ENCODE peak calls at places on chromosomes 4 and X, in five cellular contexts. H is activated CD4-positive, alpha-beta T cell treated with anti-CD3 and anti-CD28 coated beads for 1 hour; V is endothelial cell; T is breast epithelium; K is activated T-cell treated with anti-CD3 and anti-CD28 coated beads for 4 hours. G is an unnamed sample.

GRCh38 chrX:39022106-39022505 is 220.8 kb downstream of the MID1IP1 start:
- DNase-seq in H (no peak), V (no peak), T (no peak), K (no peak), G (no peak)

GRCh38 chr4:161320377-161320776 is 843.4 kb downstream of the FSTL5 start:
- DNase-seq in H (no peak), V (no peak), T (no peak), K (no peak), G (peak)

GRCh38 chr4:141246683-141247429 is 26.2 kb downstream of the ZNF330 start:
- DNase-seq in H (no peak), V (no peak), T (no peak), K (no peak), G (no peak)

GRCh38 chrX:134010690-134011089 is 25.3 kb upstream of the GPC3 start:
- DNase-seq in H (no peak), V (no peak), T (no peak), K (no peak), G (no peak)

GRCh38 chr4:128571747-128572146 is 237.8 kb upstream of the JADE1 start:
- DNase-seq in H (no peak), V (no peak), T (no peak), K (no peak), G (no peak)

GRCh38 chr4:159047478-159048165 is 55.3 kb upstream of the RAPGEF2 start:
- DNase-seq in H (no peak), V (no peak), T (no peak), K (no peak), G (no peak)

GRCh38 chr4:88108747-88109122 is 49.7 kb downstream of the ABCG2 start:
- DNase-seq in H (no peak), V (no peak), T (no peak), K (no peak), G (no peak)

GRCh38 chr4:139014391-139015268 is 951 bp upstream of the NOCT start:
- DNase-seq in H (no peak), V (no peak), T (no peak), K (no peak), G (peak)

GRCh38 chr4:172691552-172691951 is 477.1 kb upstream of the GALNT7 start:
- DNase-seq in H (no peak), V (no peak), T (no peak), K (no peak), G (no peak)

GRCh38 chr4:5808081-5808741 is 84.7 kb downstream of the CRMP1 start:
- DNase-seq in H (no peak), V (no peak), T (no peak), K (no peak), G (no peak)

GRCh38 chrX:46758163-46758955 is 559 bp downstream of the SLC9A7 start:
- DNase-seq in H (no peak), V (no peak), T (no peak), K (peak), G (peak)

GRCh38 chr4:125434136-125434535 is 119.4 kb downstream of the FAT4 start:
- DNase-seq in H (no peak), V (no peak), T (no peak), K (no peak), G (no peak)

GRCh38 chrX:22534643-22535042 is 261.9 kb downstream of the CBLL2 start:
- DNase-seq in H (no peak), V (no peak), T (no peak), K (no peak), G (no peak)

GRCh38 chr4:16026155-16026761 is 57.6 kb downstream of the PROM1 start:
- DNase-seq in H (no peak), V (peak), T (no peak), K (peak), G (no peak)

GRCh38 chr4:176084769-176085168 is 19.1 kb downstream of the WDR17 start:
- DNase-seq in H (no peak), V (no peak), T (no peak), K (no peak), G (no peak)

GRCh38 chrX:111823068-111823467 is 52.9 kb upstream of the TRPC5OS start:
- DNase-seq in H (no peak), V (peak), T (no peak), K (no peak), G (peak)

GRCh38 chr4:101649790-101650450 is 140.6 kb upstream of the BANK1 start:
- DNase-seq in H (no peak), V (no peak), T (no peak), K (no peak), G (no peak)

GRCh38 chrX:130304587-130305368 is 34.9 kb upstream of the SLC25A14 start:
- DNase-seq in H (no peak), V (no peak), T (no peak), K (no peak), G (no peak)

GRCh38 chr4:38058186-38058585 is 98.0 kb downstream of the PTTG2 start:
- DNase-seq in H (no peak), V (no peak), T (no peak), K (no peak), G (no peak)

GRCh38 chr4:537436-538264 is 38.4 kb downstream of the TMEM271 start:
- DNase-seq in H (no peak), V (no peak), T (peak), K (no peak), G (no peak)

GRCh38 chr4:105637409-105638258 is 70.9 kb downstream of the INTS12 start:
- DNase-seq in H (no peak), V (no peak), T (peak), K (no peak), G (no peak)

GRCh38 chr4:177315767-177316490 is 6.3 kb downstream of the NEIL3 start:
- DNase-seq in H (no peak), V (no peak), T (no peak), K (no peak), G (no peak)

GRCh38 chr4:158209825-158210807 is at the start of gene TMEM144:
- DNase-seq in H (no peak), V (peak), T (peak), K (peak), G (peak)

G was measured in WERI-Rb-1.